ENCODE peak calls at places on chromosomes 7 and 10, in nine cellular contexts. B is astrocyte of the hippocampus; V is mucosa of gallbladder; D is cardiac fibroblast; E is T-helper 9 cell; I is activated CD4-positive, alpha-beta T cell treated with anti-CD3 and anti-CD28 coated beads, Interleukin-2, amount 50 U/mL, for 24 hours; L is brain microvascular endothelial cell; X is stimulated activated CD8-positive, alpha-beta memory T cell treated with anti-CD3 and anti-CD28 coated beads, Interleukin-4, amount 100 ng/mL, for 48 hours; K is nucleus accumbens. G is an unnamed sample.

GRCh38 chr10:23172846-23173548 is 19.1 kb upstream of the PTF1A start:
- DNase-seq in B (peak), V (no peak), D (no peak), E (no peak), I (no peak), L (no peak), X (no peak), K (peak), G (no peak)

GRCh38 chr7:34277016-34277800 is 371.9 kb downstream of the BMPER start:
- DNase-seq in B (no peak), V (no peak), D (peak), E (no peak), I (no peak), L (peak), X (no peak), K (no peak), G (no peak)

GRCh38 chr7:156074982-156075615 is 262.8 kb upstream of the SHH start:
- DNase-seq in B (no peak), V (no peak), D (no peak), E (no peak), I (no peak), L (no peak), X (no peak), K (no peak), G (no peak)

GRCh38 chr10:120541971-120542370 is 84.9 kb downstream of the PLPP4 start:
- DNase-seq in B (no peak), V (no peak), D (no peak), E (no peak), I (no peak), L (no peak), X (no peak), K (no peak), G (no peak)

GRCh38 chr7:3431306-3431705 is 130.3 kb downstream of the SDK1 start:
- DNase-seq in B (peak), V (no peak), D (no peak), E (no peak), I (no peak), L (no peak), X (no peak), K (no peak), G (no peak)

GRCh38 chr7:148686312-148686937 is 12.3 kb upstream of the CUL1 start:
- DNase-seq in B (no peak), V (no peak), D (no peak), E (no peak), I (no peak), L (no peak), X (no peak), K (no peak), G (no peak)

GRCh38 chr10:11444531-11445228 is 166.8 kb downstream of the USP6NL start:
- DNase-seq in B (no peak), V (no peak), D (no peak), E (no peak), I (no peak), L (no peak), X (no peak), K (no peak), G (no peak)

GRCh38 chr10:24617771-24618396 is 105.8 kb downstream of the ARHGAP21 start:
- DNase-seq in B (peak), V (peak), D (peak), E (peak), I (peak), L (peak), X (peak), K (peak), G (no peak)

GRCh38 chr10:119667562-119668328 is 16.6 kb downstream of the BAG3 start:
- DNase-seq in B (peak), V (peak), D (peak), E (no peak), I (no peak), L (peak), X (no peak), K (no peak), G (no peak)

GRCh38 chr10:16663472-16663871 is 141.8 kb upstream of the C1QL3 start:
- DNase-seq in B (no peak), V (no peak), D (no peak), E (no peak), I (no peak), L (no peak), X (no peak), K (no peak), G (no peak)

GRCh38 chr10:125936331-125936730 is 40.0 kb downstream of the FANK1 start:
- DNase-seq in B (peak), V (no peak), D (peak), E (no peak), I (no peak), L (no peak), X (no peak), K (no peak), G (no peak)

GRCh38 chr7:30845426-30846135 is 66.1 kb upstream of the AQP1 start:
- DNase-seq in B (peak), V (no peak), D (peak), E (no peak), I (no peak), L (no peak), X (no peak), K (peak), G (no peak)

GRCh38 chr7:12583181-12583580 is 12.7 kb downstream of the SCIN start:
- DNase-seq in B (no peak), V (no peak), D (no peak), E (no peak), I (no peak), L (no peak), X (no peak), K (no peak), G (no peak)

GRCh38 chr10:129853236-129853946 is 110.7 kb downstream of the EBF3 start:
- DNase-seq in B (peak), V (peak), D (peak), E (no peak), I (no peak), L (no peak), X (no peak), K (no peak), G (no peak)

GRCh38 chr7:81181066-81181465 is 262.2 kb upstream of the SEMA3C start:
- DNase-seq in B (no peak), V (no peak), D (no peak), E (no peak), I (no peak), L (no peak), X (no peak), K (no peak), G (no peak)

GRCh38 chr7:33185786-33186185 is 56.4 kb downstream of the BBS9 start:
- DNase-seq in B (peak), V (no peak), D (peak), E (no peak), I (no peak), L (peak), X (no peak), K (no peak), G (no peak)

GRCh38 chr10:93006435-93007039 is 54.1 kb upstream of the CYP26C1 start:
- DNase-seq in B (peak), V (no peak), D (peak), E (no peak), I (no peak), L (peak), X (no peak), K (no peak), G (no peak)

GRCh38 chr7:86058649-86059048 is 585.1 kb upstream of the GRM3 start:
- DNase-seq in B (no peak), V (no peak), D (no peak), E (no peak), I (no peak), L (no peak), X (no peak), K (no peak), G (no peak)